ENCODE peak calls at places on chromosomes 3 and 15, in four cellular contexts. One of them, this sample, is unnamed.

GRCh38 chr3:155335955-155336354 is 42.5 kb upstream of the STRIT1 start:
- DNase-seq in AG04450: no peak
- DNase-seq in GM03348: no peak
- DNase-seq in PC-9: no peak
- DNase-seq in this sample: no peak

GRCh38 chr3:67311440-67311839 is 313.3 kb downstream of the KBTBD8 start:
- DNase-seq in GM03348: no peak
- DNase-seq in PC-9: no peak
- DNase-seq in AG04450: no peak
- DNase-seq in this sample: no peak

GRCh38 chr3:50138266-50139230 is 16.6 kb upstream of the SEMA3F start:
- DNase-seq in AG04450: no peak
- DNase-seq in PC-9: no peak
- DNase-seq in GM03348: peak
- DNase-seq in this sample: no peak

GRCh38 chr3:182970811-182971418 is 9.4 kb downstream of the DCUN1D1 start:
- DNase-seq in PC-9: peak
- DNase-seq in AG04450: no peak
- DNase-seq in GM03348: no peak
- DNase-seq in this sample: no peak

GRCh38 chr3:48369685-48370329 is 2.2 kb upstream of the FBXW12 start:
- DNase-seq in GM03348: no peak
- DNase-seq in AG04450: no peak
- DNase-seq in PC-9: no peak
- DNase-seq in this sample: no peak

GRCh38 chr3:52346623-52347530 is 30.8 kb downstream of the DNAH1 start:
- DNase-seq in AG04450: peak
- DNase-seq in PC-9: no peak
- DNase-seq in GM03348: peak
- DNase-seq in this sample: no peak

GRCh38 chr3:187706966-187707365 is 4.6 kb upstream of the RTP2 start:
- DNase-seq in PC-9: no peak
- DNase-seq in AG04450: no peak
- DNase-seq in GM03348: no peak
- DNase-seq in this sample: no peak

GRCh38 chr3:70808881-70809280 is 496.4 kb upstream of the MDFIC2 start:
- DNase-seq in AG04450: no peak
- DNase-seq in GM03348: no peak
- DNase-seq in PC-9: no peak
- DNase-seq in this sample: no peak

GRCh38 chr3:9503283-9503682 is 50.3 kb downstream of the LHFPL4 start:
- DNase-seq in GM03348: peak
- DNase-seq in PC-9: peak
- DNase-seq in AG04450: peak
- DNase-seq in this sample: peak

GRCh38 chr3:131608296-131608695 is 105.5 kb upstream of the MRPL3 start:
- DNase-seq in GM03348: no peak
- DNase-seq in PC-9: no peak
- DNase-seq in AG04450: no peak
- DNase-seq in this sample: no peak

GRCh38 chr15:68951813-68952212 is 21.5 kb downstream of the SPESP1 start:
- DNase-seq in AG04450: no peak
- DNase-seq in PC-9: no peak
- DNase-seq in GM03348: no peak
- DNase-seq in this sample: no peak

GRCh38 chr3:142652826-142653292 is 56.7 kb downstream of the PLS1 start:
- DNase-seq in PC-9: no peak
- DNase-seq in GM03348: no peak
- DNase-seq in AG04450: no peak
- DNase-seq in this sample: no peak

GRCh38 chr15:46703871-46704637 is 1013.3 kb upstream of the SEMA6D start:
- DNase-seq in PC-9: no peak
- DNase-seq in AG04450: no peak
- DNase-seq in GM03348: no peak
- DNase-seq in this sample: no peak

GRCh38 chr3:171357721-171358120 is 102.5 kb downstream of the TNIK start:
- DNase-seq in PC-9: no peak
- DNase-seq in AG04450: no peak
- DNase-seq in GM03348: no peak
- DNase-seq in this sample: no peak

GRCh38 chr3:132253262-132253878 is 63.8 kb upstream of the ACP3 start:
- DNase-seq in GM03348: peak
- DNase-seq in AG04450: peak
- DNase-seq in PC-9: peak
- DNase-seq in this sample: no peak

GRCh38 chr15:81176291-81176893 is 20.3 kb upstream of the IL16 start:
- DNase-seq in GM03348: no peak
- DNase-seq in PC-9: no peak
- DNase-seq in AG04450: no peak
- DNase-seq in this sample: no peak